ENCODE peak calls at places on chromosomes 11 and 22, in seven cellular contexts. One of them, this sample, is unnamed.

GRCh38 chr11:103031834-103032233 is 60.1 kb downstream of the DCUN1D5 start:
- DNase-seq in colonic mucosa: no peak
- DNase-seq in stimulated activated CD4-positive, alpha-beta T cell treated with anti-CD3 and anti-CD28 coated beads, Interleukin-2, amount 100 ng/mL, for 48 hours: no peak
- DNase-seq in GM23248: peak
- DNase-seq in pons: no peak
- DNase-seq in Peyer's patch: no peak
- DNase-seq in activated CD8-positive, alpha-beta T cell treated with anti-CD3 and anti-CD28 coated beads for 36 hours: no peak
- DNase-seq in this sample: no peak

GRCh38 chr11:1234054-1234720 is 11.3 kb downstream of the MUC5B start:
- DNase-seq in Peyer's patch: no peak
- DNase-seq in GM23248: no peak
- DNase-seq in pons: no peak
- DNase-seq in stimulated activated CD4-positive, alpha-beta T cell treated with anti-CD3 and anti-CD28 coated beads, Interleukin-2, amount 100 ng/mL, for 48 hours: no peak
- DNase-seq in activated CD8-positive, alpha-beta T cell treated with anti-CD3 and anti-CD28 coated beads for 36 hours: no peak
- DNase-seq in colonic mucosa: peak
- DNase-seq in this sample: no peak

GRCh38 chr11:121291896-121292502 is 572 bp upstream of the SC5D start:
- DNase-seq in activated CD8-positive, alpha-beta T cell treated with anti-CD3 and anti-CD28 coated beads for 36 hours: no peak
- DNase-seq in GM23248: peak
- DNase-seq in stimulated activated CD4-positive, alpha-beta T cell treated with anti-CD3 and anti-CD28 coated beads, Interleukin-2, amount 100 ng/mL, for 48 hours: no peak
- DNase-seq in Peyer's patch: no peak
- DNase-seq in colonic mucosa: no peak
- DNase-seq in pons: no peak
- DNase-seq in this sample: no peak

GRCh38 chr22:40670058-40670457 is 9.2 kb upstream of the MCHR1 start:
- DNase-seq in Peyer's patch: no peak
- DNase-seq in activated CD8-positive, alpha-beta T cell treated with anti-CD3 and anti-CD28 coated beads for 36 hours: no peak
- DNase-seq in GM23248: no peak
- DNase-seq in pons: no peak
- DNase-seq in stimulated activated CD4-positive, alpha-beta T cell treated with anti-CD3 and anti-CD28 coated beads, Interleukin-2, amount 100 ng/mL, for 48 hours: no peak
- DNase-seq in colonic mucosa: no peak
- DNase-seq in this sample: no peak

GRCh38 chr11:68457214-68457897 is 3.2 kb upstream of the PPP6R3 start:
- DNase-seq in pons: no peak
- DNase-seq in colonic mucosa: no peak
- DNase-seq in activated CD8-positive, alpha-beta T cell treated with anti-CD3 and anti-CD28 coated beads for 36 hours: no peak
- DNase-seq in Peyer's patch: no peak
- DNase-seq in stimulated activated CD4-positive, alpha-beta T cell treated with anti-CD3 and anti-CD28 coated beads, Interleukin-2, amount 100 ng/mL, for 48 hours: no peak
- DNase-seq in GM23248: no peak
- DNase-seq in this sample: no peak

GRCh38 chr11:46489668-46490560 is 98.3 kb upstream of the CHRM4 start:
- DNase-seq in GM23248: peak
- DNase-seq in Peyer's patch: no peak
- DNase-seq in colonic mucosa: peak
- DNase-seq in stimulated activated CD4-positive, alpha-beta T cell treated with anti-CD3 and anti-CD28 coated beads, Interleukin-2, amount 100 ng/mL, for 48 hours: no peak
- DNase-seq in activated CD8-positive, alpha-beta T cell treated with anti-CD3 and anti-CD28 coated beads for 36 hours: peak
- DNase-seq in pons: no peak
- DNase-seq in this sample: peak

GRCh38 chr11:47050284-47050683 is 113.7 kb downstream of the CSTPP1 start:
- DNase-seq in activated CD8-positive, alpha-beta T cell treated with anti-CD3 and anti-CD28 coated beads for 36 hours: no peak
- DNase-seq in GM23248: no peak
- DNase-seq in pons: no peak
- DNase-seq in colonic mucosa: no peak
- DNase-seq in Peyer's patch: no peak
- DNase-seq in stimulated activated CD4-positive, alpha-beta T cell treated with anti-CD3 and anti-CD28 coated beads, Interleukin-2, amount 100 ng/mL, for 48 hours: no peak
- DNase-seq in this sample: no peak

GRCh38 chr11:101866619-101867491 is 48.0 kb upstream of the CEP126 start:
- DNase-seq in activated CD8-positive, alpha-beta T cell treated with anti-CD3 and anti-CD28 coated beads for 36 hours: no peak
- DNase-seq in Peyer's patch: no peak
- DNase-seq in pons: no peak
- DNase-seq in stimulated activated CD4-positive, alpha-beta T cell treated with anti-CD3 and anti-CD28 coated beads, Interleukin-2, amount 100 ng/mL, for 48 hours: no peak
- DNase-seq in GM23248: peak
- DNase-seq in colonic mucosa: no peak
- DNase-seq in this sample: peak

GRCh38 chr22:41334215-41334614 is 32.9 kb downstream of the ZC3H7B start:
- DNase-seq in Peyer's patch: no peak
- DNase-seq in pons: no peak
- DNase-seq in stimulated activated CD4-positive, alpha-beta T cell treated with anti-CD3 and anti-CD28 coated beads, Interleukin-2, amount 100 ng/mL, for 48 hours: no peak
- DNase-seq in colonic mucosa: no peak
- DNase-seq in GM23248: no peak
- DNase-seq in activated CD8-positive, alpha-beta T cell treated with anti-CD3 and anti-CD28 coated beads for 36 hours: no peak
- DNase-seq in this sample: no peak

GRCh38 chr22:42389137-42389536 is 43.1 kb downstream of the NFAM1 start:
- DNase-seq in colonic mucosa: no peak
- DNase-seq in pons: no peak
- DNase-seq in activated CD8-positive, alpha-beta T cell treated with anti-CD3 and anti-CD28 coated beads for 36 hours: no peak
- DNase-seq in GM23248: no peak
- DNase-seq in Peyer's patch: no peak
- DNase-seq in stimulated activated CD4-positive, alpha-beta T cell treated with anti-CD3 and anti-CD28 coated beads, Interleukin-2, amount 100 ng/mL, for 48 hours: no peak
- DNase-seq in this sample: no peak

GRCh38 chr11:2306971-2307732 is 5.3 kb downstream of the TSPAN32 start:
- DNase-seq in GM23248: peak
- DNase-seq in pons: no peak
- DNase-seq in Peyer's patch: no peak
- DNase-seq in stimulated activated CD4-positive, alpha-beta T cell treated with anti-CD3 and anti-CD28 coated beads, Interleukin-2, amount 100 ng/mL, for 48 hours: no peak
- DNase-seq in activated CD8-positive, alpha-beta T cell treated with anti-CD3 and anti-CD28 coated beads for 36 hours: no peak
- DNase-seq in colonic mucosa: no peak
- DNase-seq in this sample: peak

GRCh38 chr11:2180347-2180746 is 8.7 kb upstream of the TH start:
- DNase-seq in Peyer's patch: no peak
- DNase-seq in colonic mucosa: no peak
- DNase-seq in stimulated activated CD4-positive, alpha-beta T cell treated with anti-CD3 and anti-CD28 coated beads, Interleukin-2, amount 100 ng/mL, for 48 hours: no peak
- DNase-seq in activated CD8-positive, alpha-beta T cell treated with anti-CD3 and anti-CD28 coated beads for 36 hours: no peak
- DNase-seq in pons: no peak
- DNase-seq in GM23248: no peak
- DNase-seq in this sample: no peak

GRCh38 chr11:92227233-92227593 is 2.6 kb downstream of the FAT3 start:
- DNase-seq in colonic mucosa: no peak
- DNase-seq in pons: no peak
- DNase-seq in Peyer's patch: no peak
- DNase-seq in stimulated activated CD4-positive, alpha-beta T cell treated with anti-CD3 and anti-CD28 coated beads, Interleukin-2, amount 100 ng/mL, for 48 hours: no peak
- DNase-seq in activated CD8-positive, alpha-beta T cell treated with anti-CD3 and anti-CD28 coated beads for 36 hours: no peak
- DNase-seq in GM23248: no peak
- DNase-seq in this sample: no peak

GRCh38 chr11:38594881-38595280 is 1996.8 kb upstream of the RAG2 start:
- DNase-seq in GM23248: no peak
- DNase-seq in Peyer's patch: no peak
- DNase-seq in activated CD8-positive, alpha-beta T cell treated with anti-CD3 and anti-CD28 coated beads for 36 hours: no peak
- DNase-seq in stimulated activated CD4-positive, alpha-beta T cell treated with anti-CD3 and anti-CD28 coated beads, Interleukin-2, amount 100 ng/mL, for 48 hours: no peak
- DNase-seq in pons: no peak
- DNase-seq in colonic mucosa: no peak
- DNase-seq in this sample: no peak

GRCh38 chr11:2102132-2102882 is 36.9 kb downstream of the IGF2 start:
- DNase-seq in colonic mucosa: peak
- DNase-seq in Peyer's patch: no peak
- DNase-seq in pons: no peak
- DNase-seq in activated CD8-positive, alpha-beta T cell treated with anti-CD3 and anti-CD28 coated beads for 36 hours: no peak
- DNase-seq in stimulated activated CD4-positive, alpha-beta T cell treated with anti-CD3 and anti-CD28 coated beads, Interleukin-2, amount 100 ng/mL, for 48 hours: no peak
- DNase-seq in GM23248: no peak
- DNase-seq in this sample: no peak

GRCh38 chr11:8705171-8705570 is 22.6 kb downstream of the RPL27A start:
- DNase-seq in activated CD8-positive, alpha-beta T cell treated with anti-CD3 and anti-CD28 coated beads for 36 hours: no peak
- DNase-seq in colonic mucosa: no peak
- DNase-seq in GM23248: no peak
- DNase-seq in pons: no peak
- DNase-seq in Peyer's patch: no peak
- DNase-seq in stimulated activated CD4-positive, alpha-beta T cell treated with anti-CD3 and anti-CD28 coated beads, Interleukin-2, amount 100 ng/mL, for 48 hours: no peak
- DNase-seq in this sample: no peak

GRCh38 chr11:27385245-27385644 is 22.2 kb upstream of the CCDC34 start:
- DNase-seq in pons: no peak
- DNase-seq in Peyer's patch: no peak
- DNase-seq in colonic mucosa: no peak
- DNase-seq in activated CD8-positive, alpha-beta T cell treated with anti-CD3 and anti-CD28 coated beads for 36 hours: no peak
- DNase-seq in GM23248: peak
- DNase-seq in stimulated activated CD4-positive, alpha-beta T cell treated with anti-CD3 and anti-CD28 coated beads, Interleukin-2, amount 100 ng/mL, for 48 hours: no peak
- DNase-seq in this sample: peak

GRCh38 chr11:119741369-119742262 is 12.6 kb upstream of the NECTIN1 start:
- DNase-seq in stimulated activated CD4-positive, alpha-beta T cell treated with anti-CD3 and anti-CD28 coated beads, Interleukin-2, amount 100 ng/mL, for 48 hours: peak
- DNase-seq in colonic mucosa: peak
- DNase-seq in activated CD8-positive, alpha-beta T cell treated with anti-CD3 and anti-CD28 coated beads for 36 hours: peak
- DNase-seq in Peyer's patch: no peak
- DNase-seq in pons: peak
- DNase-seq in GM23248: peak
- DNase-seq in this sample: peak

GRCh38 chr11:68855205-68855978 is 13.7 kb upstream of the CPT1A start:
- DNase-seq in GM23248: peak
- DNase-seq in stimulated activated CD4-positive, alpha-beta T cell treated with anti-CD3 and anti-CD28 coated beads, Interleukin-2, amount 100 ng/mL, for 48 hours: no peak
- DNase-seq in colonic mucosa: peak
- DNase-seq in Peyer's patch: no peak
- DNase-seq in pons: no peak
- DNase-seq in activated CD8-positive, alpha-beta T cell treated with anti-CD3 and anti-CD28 coated beads for 36 hours: peak
- DNase-seq in this sample: peak

GRCh38 chr22:47075568-47075967 is 313.1 kb downstream of the TBC1D22A start:
- DNase-seq in colonic mucosa: no peak
- DNase-seq in pons: no peak
- DNase-seq in activated CD8-positive, alpha-beta T cell treated with anti-CD3 and anti-CD28 coated beads for 36 hours: no peak
- DNase-seq in GM23248: no peak
- DNase-seq in stimulated activated CD4-positive, alpha-beta T cell treated with anti-CD3 and anti-CD28 coated beads, Interleukin-2, amount 100 ng/mL, for 48 hours: no peak
- DNase-seq in Peyer's patch: no peak
- DNase-seq in this sample: no peak

GRCh38 chr11:64759722-64760719 is at the start of gene PYGM:
- DNase-seq in Peyer's patch: no peak
- DNase-seq in stimulated activated CD4-positive, alpha-beta T cell treated with anti-CD3 and anti-CD28 coated beads, Interleukin-2, amount 100 ng/mL, for 48 hours: no peak
- DNase-seq in colonic mucosa: peak
- DNase-seq in activated CD8-positive, alpha-beta T cell treated with anti-CD3 and anti-CD28 coated beads for 36 hours: no peak
- DNase-seq in pons: peak
- DNase-seq in GM23248: no peak
- DNase-seq in this sample: no peak

GRCh38 chr11:2085251-2086066 is 53.7 kb downstream of the IGF2 start:
- DNase-seq in pons: no peak
- DNase-seq in activated CD8-positive, alpha-beta T cell treated with anti-CD3 and anti-CD28 coated beads for 36 hours: no peak
- DNase-seq in GM23248: no peak
- DNase-seq in Peyer's patch: peak
- DNase-seq in colonic mucosa: no peak
- DNase-seq in stimulated activated CD4-positive, alpha-beta T cell treated with anti-CD3 and anti-CD28 coated beads, Interleukin-2, amount 100 ng/mL, for 48 hours: no peak
- DNase-seq in this sample: no peak

GRCh38 chr22:41501209-41501608 is 32.3 kb downstream of the ACO2 start:
- DNase-seq in activated CD8-positive, alpha-beta T cell treated with anti-CD3 and anti-CD28 coated beads for 36 hours: peak
- DNase-seq in pons: peak
- DNase-seq in Peyer's patch: no peak
- DNase-seq in colonic mucosa: no peak
- DNase-seq in GM23248: peak
- DNase-seq in stimulated activated CD4-positive, alpha-beta T cell treated with anti-CD3 and anti-CD28 coated beads, Interleukin-2, amount 100 ng/mL, for 48 hours: no peak
- DNase-seq in this sample: no peak

GRCh38 chr22:26797910-26798309 is 140.5 kb downstream of the MIAT start:
- DNase-seq in Peyer's patch: no peak
- DNase-seq in activated CD8-positive, alpha-beta T cell treated with anti-CD3 and anti-CD28 coated beads for 36 hours: peak
- DNase-seq in GM23248: no peak
- DNase-seq in stimulated activated CD4-positive, alpha-beta T cell treated with anti-CD3 and anti-CD28 coated beads, Interleukin-2, amount 100 ng/mL, for 48 hours: no peak
- DNase-seq in colonic mucosa: no peak
- DNase-seq in pons: no peak
- DNase-seq in this sample: no peak

GRCh38 chr11:3929689-3930088 is 74.2 kb downstream of the STIM1 start:
- DNase-seq in pons: no peak
- DNase-seq in colonic mucosa: no peak
- DNase-seq in GM23248: no peak
- DNase-seq in stimulated activated CD4-positive, alpha-beta T cell treated with anti-CD3 and anti-CD28 coated beads, Interleukin-2, amount 100 ng/mL, for 48 hours: no peak
- DNase-seq in activated CD8-positive, alpha-beta T cell treated with anti-CD3 and anti-CD28 coated beads for 36 hours: no peak
- DNase-seq in Peyer's patch: no peak
- DNase-seq in this sample: no peak

This sample was measured in foreskin fibroblast.